ENCODE peak calls at places on chromosomes 1 and 21, in five cellular contexts. One of them, this sample, is unnamed.
A peak's percentile ranks its signal among the peaks of the same experiment; 100 is the strongest.

GRCh38 chr1:47901001-47901575 is 96.1 kb downstream of the TRABD2B start:
- DNase-seq in HuH-7.5: no peak
- DNase-seq in NCI-H774: peak; percentile 27
- DNase-seq in HFFc6: no peak
- DNase-seq in GM06990: no peak
- DNase-seq in this sample: no peak

GRCh38 chr1:150925080-150925479 is 1.1 kb upstream of the SETDB1 start:
- DNase-seq in HuH-7.5: no peak
- DNase-seq in NCI-H774: no peak
- DNase-seq in HFFc6: no peak
- DNase-seq in GM06990: peak; percentile 62
- DNase-seq in this sample: peak; percentile 9

GRCh38 chr1:54326577-54327385 is 79.4 kb downstream of the SSBP3 start:
- DNase-seq in HuH-7.5: no peak
- DNase-seq in NCI-H774: no peak
- DNase-seq in HFFc6: no peak
- DNase-seq in GM06990: no peak
- DNase-seq in this sample: no peak

GRCh38 chr1:65163193-65163805 is 15.3 kb downstream of the AK4 start:
- DNase-seq in HuH-7.5: no peak
- DNase-seq in NCI-H774: no peak
- DNase-seq in HFFc6: no peak
- DNase-seq in GM06990: no peak
- DNase-seq in this sample: no peak

GRCh38 chr21:36704958-36705678 is 6.2 kb downstream of the SIM2 start:
- DNase-seq in HuH-7.5: no peak
- DNase-seq in NCI-H774: no peak
- DNase-seq in HFFc6: no peak
- DNase-seq in GM06990: no peak
- DNase-seq in this sample: no peak

GRCh38 chr1:21620461-21620860 is 48.7 kb downstream of the RAP1GAP start:
- DNase-seq in HuH-7.5: no peak
- DNase-seq in NCI-H774: no peak
- DNase-seq in HFFc6: no peak
- DNase-seq in GM06990: no peak
- DNase-seq in this sample: no peak

GRCh38 chr1:92306020-92306419 is 7.2 kb downstream of the RPAP2 start:
- DNase-seq in HuH-7.5: no peak
- DNase-seq in NCI-H774: no peak
- DNase-seq in HFFc6: no peak
- DNase-seq in GM06990: no peak
- DNase-seq in this sample: no peak

GRCh38 chr1:109807398-109807795 is 43.7 kb upstream of the EPS8L3 start:
- DNase-seq in HuH-7.5: no peak
- DNase-seq in NCI-H774: no peak
- DNase-seq in HFFc6: no peak
- DNase-seq in GM06990: no peak
- DNase-seq in this sample: no peak

GRCh38 chr1:24996983-24997893 is 67.2 kb upstream of the RUNX3 start:
- DNase-seq in HuH-7.5: no peak
- DNase-seq in NCI-H774: no peak
- DNase-seq in HFFc6: no peak
- DNase-seq in GM06990: no peak
- DNase-seq in this sample: no peak